ENCODE peak calls at places on chromosomes 4 and X, in five cellular contexts. J is cardiac muscle cell; U is stimulated activated CD4-positive, alpha-beta T cell treated with anti-CD3 and anti-CD28 coated beads, Interleukin-2, amount 100 ng/mL, for 48 hours; D is cardiac fibroblast; V is AG09319. S is an unnamed sample.

GRCh38 chr4:156970501-156971167 is 965 bp downstream of the PDGFC start:
- DNase-seq in J (peak; percentile 79), V (no peak), U (no peak), D (peak; percentile 75), S (no peak)

GRCh38 chrX:123976671-123977316 is 15.3 kb downstream of the STAG2 start:
- DNase-seq in J (peak; percentile 62), U (no peak), V (no peak), D (peak; percentile 62), S (no peak)

GRCh38 chrX:37349131-37350033 is at the start of gene PRRG1:
- DNase-seq in V (peak; percentile 64), U (no peak), J (peak; percentile 90), D (peak; percentile 90), S (peak; percentile 28)

GRCh38 chr4:169030575-169030982 is 20.5 kb upstream of the CBR4 start:
- DNase-seq in V (no peak), D (no peak), J (peak; percentile 14), U (no peak), S (no peak)

GRCh38 chr4:99159699-99160098 is 15.6 kb upstream of the ADH4 start:
- DNase-seq in D (no peak), J (no peak), V (no peak), U (no peak), S (no peak)

GRCh38 chrX:2609431-2610238 is 81.5 kb upstream of the CD99 start:
- DNase-seq in J (peak; percentile 18), V (no peak), U (no peak), D (no peak), S (no peak)

GRCh38 chr4:109118635-109119034 is 183.8 kb downstream of the COL25A1 start:
- DNase-seq in D (no peak), J (no peak), U (no peak), V (no peak), S (no peak)

GRCh38 chr4:107654694-107655093 is 65.3 kb downstream of the PAPSS1 start:
- DNase-seq in J (no peak), U (no peak), V (no peak), D (peak; percentile 29), S (no peak)

GRCh38 chr4:24322517-24322916 is 261.8 kb downstream of the DHX15 start:
- DNase-seq in D (peak; percentile 2), J (no peak), V (no peak), U (no peak), S (no peak)

GRCh38 chr4:73311428-73311827 is 52.8 kb upstream of the ANKRD17 start:
- DNase-seq in D (peak; percentile 57), J (peak; percentile 56), U (no peak), V (peak; percentile 11), S (no peak)

GRCh38 chrX:74450803-74451449 is 29.6 kb downstream of the SLC16A2 start:
- DNase-seq in V (peak; percentile 62), U (no peak), J (peak; percentile 91), D (peak; percentile 84), S (no peak)

GRCh38 chr4:79042079-79042674 is 102.9 kb upstream of the PAQR3 start:
- DNase-seq in J (peak; percentile 59), U (no peak), D (peak; percentile 59), V (no peak), S (no peak)

GRCh38 chr4:153112071-153112460 is 92.2 kb upstream of the TRIM2 start:
- DNase-seq in U (peak; percentile 19), J (no peak), D (no peak), V (no peak), S (no peak)

GRCh38 chr4:118904418-118904817 is 15.8 kb downstream of the SYNPO2 start:
- DNase-seq in D (no peak), U (no peak), V (no peak), J (peak; percentile 33), S (no peak)

GRCh38 chr4:99593781-99594636 is 19.4 kb downstream of the MTTP start:
- DNase-seq in V (no peak), U (no peak), D (no peak), J (no peak), S (no peak)

GRCh38 chr4:146245899-146246298 is 31.6 kb downstream of the REELD1 start:
- DNase-seq in U (no peak), J (peak; percentile 8), V (no peak), D (no peak), S (no peak)

GRCh38 chrX:9379697-9380551 is 84.9 kb upstream of the TBL1X start:
- DNase-seq in D (no peak), V (no peak), U (no peak), J (peak; percentile 17), S (no peak)

GRCh38 chrX:153968754-153969124 is 2.9 kb downstream of the HCFC1 start:
- DNase-seq in U (no peak), J (no peak), V (no peak), D (no peak), S (no peak)

GRCh38 chr4:48375651-48376291 is 34.4 kb downstream of the SLAIN2 start:
- DNase-seq in U (no peak), J (peak; percentile 80), D (peak; percentile 76), V (peak; percentile 53), S (no peak)

GRCh38 chr4:140720387-140721087 is 35.6 kb downstream of the TBC1D9 start:
- DNase-seq in J (no peak), V (no peak), U (no peak), D (no peak), S (no peak)

GRCh38 chr4:32133734-32134133 is 1413.6 kb downstream of the PCDH7 start:
- DNase-seq in U (no peak), D (no peak), J (no peak), V (no peak), S (no peak)

GRCh38 chr4:132417220-132417619 is 731.9 kb upstream of the PCDH10 start:
- DNase-seq in J (no peak), U (no peak), V (no peak), D (no peak), S (peak; percentile 15)

GRCh38 chr4:153676491-153676890 is 7.6 kb upstream of the TLR2 start:
- DNase-seq in V (no peak), J (no peak), D (no peak), U (no peak), S (no peak)

GRCh38 chr4:86940920-86941460 is 6.2 kb downstream of the AFF1 start:
- DNase-seq in D (no peak), U (no peak), V (no peak), J (no peak), S (no peak)

GRCh38 chrX:110667706-110668105 is 127.9 kb downstream of the CHRDL1 start:
- DNase-seq in D (no peak), U (no peak), J (no peak), V (no peak), S (peak; percentile 80)

GRCh38 chr4:77579406-77580076 is 26.1 kb upstream of the CXCL13 start:
- DNase-seq in V (peak; percentile 39), D (peak; percentile 85), U (no peak), J (peak; percentile 88), S (no peak)

GRCh38 chrX:16462912-16463311 is 187.0 kb upstream of the S100G start:
- DNase-seq in J (peak; percentile 40), V (peak; percentile 44), U (no peak), D (peak; percentile 58), S (no peak)

GRCh38 chrX:41334866-41335589 is 1.1 kb downstream of the DDX3X start:
- DNase-seq in U (peak; percentile 56), D (peak; percentile 75), V (no peak), J (peak; percentile 73), S (no peak)

GRCh38 chr4:94305468-94306225 is 37.0 kb downstream of the HPGDS start:
- DNase-seq in J (no peak), U (no peak), D (no peak), V (no peak), S (no peak)

GRCh38 chr4:113899260-113900177 is 79.9 kb downstream of the ARSJ start:
- DNase-seq in U (no peak), V (no peak), D (no peak), J (no peak), S (no peak)

GRCh38 chr4:145098675-145099037 is 545 bp downstream of the ABCE1 start:
- DNase-seq in U (peak; percentile 27), D (peak; percentile 58), V (no peak), J (peak; percentile 57), S (no peak)

S was measured in iPS DF 19.7.